ENCODE peak calls at places on chromosomes 2 and 18, in six cellular contexts. One of them, this sample, is unnamed.

GRCh38 chr2:21585863-21586262 is 462.1 kb downstream of the TDRD15 start:
- DNase-seq in endodermal cell: no peak
- DNase-seq in upper lobe of right lung: no peak
- DNase-seq in CD8-positive, alpha-beta memory T cell: no peak
- DNase-seq in uterus: no peak
- DNase-seq in stomach: no peak
- DNase-seq in this sample: no peak

GRCh38 chr2:19021100-19021476 is 337.3 kb downstream of the OSR1 start:
- DNase-seq in endodermal cell: no peak
- DNase-seq in upper lobe of right lung: no peak
- DNase-seq in CD8-positive, alpha-beta memory T cell: no peak
- DNase-seq in uterus: no peak
- DNase-seq in stomach: no peak
- DNase-seq in this sample: no peak

GRCh38 chr2:26606847-26607190 is 34.3 kb downstream of the CIB4 start:
- DNase-seq in endodermal cell: no peak
- DNase-seq in upper lobe of right lung: peak
- DNase-seq in CD8-positive, alpha-beta memory T cell: no peak
- DNase-seq in uterus: no peak
- DNase-seq in stomach: peak
- DNase-seq in this sample: no peak

GRCh38 chr2:170762760-170763159 is 7.4 kb upstream of the ERICH2 start:
- DNase-seq in endodermal cell: no peak
- DNase-seq in upper lobe of right lung: no peak
- DNase-seq in CD8-positive, alpha-beta memory T cell: no peak
- DNase-seq in uterus: no peak
- DNase-seq in stomach: no peak
- DNase-seq in this sample: no peak

GRCh38 chr2:240237609-240238151 is 97.2 kb upstream of the OTOS start:
- DNase-seq in endodermal cell: peak
- DNase-seq in upper lobe of right lung: no peak
- DNase-seq in CD8-positive, alpha-beta memory T cell: no peak
- DNase-seq in uterus: no peak
- DNase-seq in stomach: peak
- DNase-seq in this sample: no peak

GRCh38 chr2:15920696-15921095 is 19.7 kb upstream of the MYCN start:
- DNase-seq in endodermal cell: peak
- DNase-seq in upper lobe of right lung: no peak
- DNase-seq in CD8-positive, alpha-beta memory T cell: no peak
- DNase-seq in uterus: no peak
- DNase-seq in stomach: no peak
- DNase-seq in this sample: no peak

GRCh38 chr2:39381653-39382052 is 55.4 kb downstream of the MAP4K3 start:
- DNase-seq in endodermal cell: peak
- DNase-seq in upper lobe of right lung: no peak
- DNase-seq in CD8-positive, alpha-beta memory T cell: no peak
- DNase-seq in uterus: no peak
- DNase-seq in stomach: no peak
- DNase-seq in this sample: no peak

GRCh38 chr18:75125359-75126331 is 83.3 kb downstream of the PTGR3 start:
- DNase-seq in endodermal cell: peak
- DNase-seq in upper lobe of right lung: no peak
- DNase-seq in CD8-positive, alpha-beta memory T cell: no peak
- DNase-seq in uterus: no peak
- DNase-seq in stomach: no peak
- DNase-seq in this sample: no peak

GRCh38 chr18:57077786-57078552 is 68.9 kb upstream of the BOD1L2 start:
- DNase-seq in endodermal cell: peak
- DNase-seq in upper lobe of right lung: no peak
- DNase-seq in CD8-positive, alpha-beta memory T cell: no peak
- DNase-seq in uterus: no peak
- DNase-seq in stomach: no peak
- DNase-seq in this sample: no peak

GRCh38 chr2:33107690-33108482 is 161.1 kb downstream of the LTBP1 start:
- DNase-seq in endodermal cell: no peak
- DNase-seq in upper lobe of right lung: no peak
- DNase-seq in CD8-positive, alpha-beta memory T cell: no peak
- DNase-seq in uterus: no peak
- DNase-seq in stomach: no peak
- DNase-seq in this sample: no peak

GRCh38 chr2:119158563-119159347 is at the start of gene C1QL2:
- DNase-seq in endodermal cell: peak
- DNase-seq in upper lobe of right lung: no peak
- DNase-seq in CD8-positive, alpha-beta memory T cell: no peak
- DNase-seq in uterus: no peak
- DNase-seq in stomach: no peak
- DNase-seq in this sample: no peak

GRCh38 chr2:178506101-178506500 is 25.8 kb downstream of the PLEKHA3 start:
- DNase-seq in endodermal cell: no peak
- DNase-seq in upper lobe of right lung: no peak
- DNase-seq in CD8-positive, alpha-beta memory T cell: no peak
- DNase-seq in uterus: no peak
- DNase-seq in stomach: no peak
- DNase-seq in this sample: no peak

GRCh38 chr18:42413870-42414269 is 458.8 kb downstream of the PIK3C3 start:
- DNase-seq in endodermal cell: no peak
- DNase-seq in upper lobe of right lung: no peak
- DNase-seq in CD8-positive, alpha-beta memory T cell: no peak
- DNase-seq in uterus: no peak
- DNase-seq in stomach: no peak
- DNase-seq in this sample: no peak

GRCh38 chr18:58862851-58863538 is 1.7 kb upstream of the ZNF532 start:
- DNase-seq in endodermal cell: peak
- DNase-seq in upper lobe of right lung: peak
- DNase-seq in CD8-positive, alpha-beta memory T cell: no peak
- DNase-seq in uterus: peak
- DNase-seq in stomach: peak
- DNase-seq in this sample: no peak

GRCh38 chr2:43075054-43075593 is 151.3 kb downstream of the ZFP36L2 start:
- DNase-seq in endodermal cell: peak
- DNase-seq in upper lobe of right lung: no peak
- DNase-seq in CD8-positive, alpha-beta memory T cell: no peak
- DNase-seq in uterus: peak
- DNase-seq in stomach: peak
- DNase-seq in this sample: peak
- H3K27ac ChIP-seq in endodermal cell: no peak
- H3K27ac ChIP-seq in upper lobe of right lung: peak
- H3K27ac ChIP-seq in CD8-positive, alpha-beta memory T cell: no peak
- H3K27ac ChIP-seq in uterus: peak
- H3K27ac ChIP-seq in stomach: peak
- H3K27ac ChIP-seq in this sample: peak

GRCh38 chr2:217851191-217852020 is 151.4 kb downstream of the TNS1 start:
- DNase-seq in endodermal cell: no peak
- DNase-seq in upper lobe of right lung: no peak
- DNase-seq in CD8-positive, alpha-beta memory T cell: no peak
- DNase-seq in uterus: no peak
- DNase-seq in stomach: no peak
- DNase-seq in this sample: peak
- H3K27ac ChIP-seq in endodermal cell: no peak
- H3K27ac ChIP-seq in upper lobe of right lung: peak
- H3K27ac ChIP-seq in CD8-positive, alpha-beta memory T cell: no peak
- H3K27ac ChIP-seq in uterus: peak
- H3K27ac ChIP-seq in stomach: peak
- H3K27ac ChIP-seq in this sample: peak

GRCh38 chr18:35047697-35048292 is 6.6 kb downstream of the MAPRE2 start:
- DNase-seq in endodermal cell: no peak
- DNase-seq in upper lobe of right lung: no peak
- DNase-seq in CD8-positive, alpha-beta memory T cell: no peak
- DNase-seq in uterus: no peak
- DNase-seq in stomach: no peak
- DNase-seq in this sample: no peak

GRCh38 chr18:35042389-35043066 is 1.3 kb downstream of the MAPRE2 start:
- DNase-seq in endodermal cell: no peak
- DNase-seq in upper lobe of right lung: no peak
- DNase-seq in CD8-positive, alpha-beta memory T cell: no peak
- DNase-seq in uterus: no peak
- DNase-seq in stomach: no peak
- DNase-seq in this sample: no peak

GRCh38 chr18:35045121-35045520 is 3.9 kb downstream of the MAPRE2 start:
- DNase-seq in endodermal cell: no peak
- DNase-seq in upper lobe of right lung: no peak
- DNase-seq in CD8-positive, alpha-beta memory T cell: no peak
- DNase-seq in uterus: no peak
- DNase-seq in stomach: no peak
- DNase-seq in this sample: no peak

GRCh38 chr18:35043207-35043606 is 2.0 kb downstream of the MAPRE2 start:
- DNase-seq in endodermal cell: no peak
- DNase-seq in upper lobe of right lung: no peak
- DNase-seq in CD8-positive, alpha-beta memory T cell: no peak
- DNase-seq in uterus: no peak
- DNase-seq in stomach: no peak
- DNase-seq in this sample: no peak

DNA sequence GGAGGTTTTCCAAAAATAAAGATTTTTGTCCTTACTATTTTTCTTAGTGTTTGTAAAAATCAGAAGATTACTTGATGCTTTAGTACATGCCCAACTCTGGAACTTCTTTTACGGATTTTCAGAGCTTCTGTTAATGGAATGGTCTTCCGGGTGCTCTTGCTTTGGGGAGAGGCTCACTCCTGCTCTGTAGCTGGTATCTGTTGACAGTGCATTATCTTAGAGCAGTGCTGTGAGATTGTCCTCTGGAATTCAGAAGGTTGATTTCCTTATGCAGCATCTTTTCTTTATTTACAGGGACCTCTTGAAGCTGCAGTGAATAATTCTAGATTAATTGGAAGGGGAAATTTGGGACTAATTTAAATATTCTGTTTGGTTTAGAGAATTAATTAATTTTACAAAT is 4.6 kb downstream of the MAPRE2 start:
- DNase-seq in endodermal cell: no peak
- DNase-seq in upper lobe of right lung: no peak
- DNase-seq in CD8-positive, alpha-beta memory T cell: no peak
- DNase-seq in uterus: no peak
- DNase-seq in stomach: no peak
- DNase-seq in this sample: no peak
- H3K27ac ChIP-seq in endodermal cell: no peak
- H3K27ac ChIP-seq in upper lobe of right lung: no peak
- H3K27ac ChIP-seq in CD8-positive, alpha-beta memory T cell: no peak
- H3K27ac ChIP-seq in uterus: no peak
- H3K27ac ChIP-seq in stomach: peak
- H3K27ac ChIP-seq in this sample: peak

DNA sequence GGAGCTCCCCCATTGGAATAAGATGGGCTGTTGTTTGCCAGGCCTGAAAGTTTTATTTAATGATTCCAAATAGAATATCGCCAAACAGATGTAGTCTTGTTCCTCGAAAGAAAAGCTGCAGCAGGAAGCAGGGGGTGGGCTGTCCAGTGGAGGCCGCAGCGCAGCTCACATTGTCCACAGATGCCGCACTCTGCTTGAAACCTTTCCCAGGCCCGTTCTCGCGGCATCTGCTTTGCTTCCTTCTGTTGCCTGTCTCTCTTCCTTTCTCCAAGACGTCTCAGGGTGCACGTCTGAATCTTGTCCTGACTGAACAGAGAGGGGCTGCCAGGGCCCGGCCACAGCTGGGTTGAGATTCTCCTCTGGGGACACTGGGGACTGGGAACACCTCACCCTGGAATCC is 12.4 kb upstream of the IGFBP2 start:
- DNase-seq in endodermal cell: no peak
- DNase-seq in upper lobe of right lung: no peak
- DNase-seq in CD8-positive, alpha-beta memory T cell: no peak
- DNase-seq in uterus: peak
- DNase-seq in stomach: no peak
- DNase-seq in this sample: no peak
- H3K27ac ChIP-seq in endodermal cell: peak
- H3K27ac ChIP-seq in upper lobe of right lung: no peak
- H3K27ac ChIP-seq in CD8-positive, alpha-beta memory T cell: no peak
- H3K27ac ChIP-seq in uterus: peak
- H3K27ac ChIP-seq in stomach: peak
- H3K27ac ChIP-seq in this sample: no peak

GRCh38 chr2:230864605-230865323 is at the start of gene ITM2C:
- DNase-seq in endodermal cell: peak
- DNase-seq in upper lobe of right lung: peak
- DNase-seq in CD8-positive, alpha-beta memory T cell: peak
- DNase-seq in uterus: peak
- DNase-seq in stomach: peak
- DNase-seq in this sample: no peak
- H3K27ac ChIP-seq in endodermal cell: peak
- H3K27ac ChIP-seq in upper lobe of right lung: peak
- H3K27ac ChIP-seq in CD8-positive, alpha-beta memory T cell: peak
- H3K27ac ChIP-seq in uterus: peak
- H3K27ac ChIP-seq in stomach: peak
- H3K27ac ChIP-seq in this sample: peak

DNA sequence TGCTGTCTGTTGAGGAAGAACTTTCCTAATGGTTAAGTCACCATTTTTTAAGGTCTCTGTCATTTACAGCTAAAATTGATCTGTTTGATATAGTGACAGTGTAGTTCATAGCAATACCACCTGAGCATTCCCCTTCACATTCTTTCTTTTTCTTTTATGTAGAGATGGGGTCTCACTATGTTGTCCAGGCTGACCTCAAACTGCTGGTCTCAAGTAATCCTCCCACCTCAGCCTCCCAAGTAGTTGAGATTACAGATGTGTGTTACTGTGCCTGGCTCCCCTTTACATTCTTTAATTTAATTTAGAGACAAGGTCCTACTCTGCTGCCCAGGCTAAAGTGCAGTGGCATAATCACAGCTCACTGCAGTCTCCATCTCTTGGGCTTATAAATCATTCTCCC is 72.7 kb upstream of the ACVR1 start:
- DNase-seq in endodermal cell: no peak
- DNase-seq in upper lobe of right lung: no peak
- DNase-seq in CD8-positive, alpha-beta memory T cell: no peak
- DNase-seq in uterus: no peak
- DNase-seq in stomach: no peak
- DNase-seq in this sample: no peak
- H3K27ac ChIP-seq in endodermal cell: no peak
- H3K27ac ChIP-seq in upper lobe of right lung: no peak
- H3K27ac ChIP-seq in CD8-positive, alpha-beta memory T cell: no peak
- H3K27ac ChIP-seq in uterus: no peak
- H3K27ac ChIP-seq in stomach: no peak
- H3K27ac ChIP-seq in this sample: no peak

DNA sequence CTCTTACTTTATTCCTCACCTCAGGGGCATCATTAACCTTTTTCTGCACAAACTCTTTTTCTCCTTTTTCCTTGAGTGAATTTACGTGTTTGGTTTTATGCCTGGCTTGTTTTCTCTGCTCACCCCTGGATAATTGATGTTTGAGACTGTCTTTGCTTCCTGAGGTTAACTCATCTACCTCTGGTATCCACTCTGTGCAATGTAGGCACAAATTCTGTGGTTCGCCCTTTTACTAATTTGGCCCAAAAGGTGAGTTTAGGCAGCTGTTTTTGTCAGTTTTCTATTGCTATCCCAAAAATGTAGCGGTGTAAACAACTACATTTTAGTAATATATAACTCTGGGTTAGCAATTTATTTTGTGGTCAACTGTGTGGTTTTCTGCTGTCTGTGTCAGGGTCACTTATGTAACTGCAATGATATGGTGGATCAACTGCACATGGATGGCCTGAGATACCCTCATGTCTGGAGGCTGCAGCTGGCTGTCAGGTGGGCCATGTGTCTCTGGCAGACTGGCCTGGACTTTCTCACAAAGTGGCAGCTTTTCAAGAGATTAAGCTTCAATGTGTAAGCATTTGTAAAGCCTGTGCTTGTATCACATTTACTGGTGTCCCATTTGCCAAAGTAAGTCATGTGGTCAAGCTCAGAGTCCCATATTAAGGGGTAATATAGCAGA is 329.7 kb downstream of the FSIP2 start:
- DNase-seq in endodermal cell: no peak
- DNase-seq in upper lobe of right lung: no peak
- DNase-seq in CD8-positive, alpha-beta memory T cell: no peak
- DNase-seq in uterus: no peak
- DNase-seq in stomach: no peak
- DNase-seq in this sample: no peak
- H3K27ac ChIP-seq in endodermal cell: no peak
- H3K27ac ChIP-seq in upper lobe of right lung: no peak
- H3K27ac ChIP-seq in CD8-positive, alpha-beta memory T cell: no peak
- H3K27ac ChIP-seq in uterus: no peak
- H3K27ac ChIP-seq in stomach: no peak
- H3K27ac ChIP-seq in this sample: no peak

GRCh38 chr18:29248856-29249255 is 1071.9 kb upstream of the CDH2 start:
- DNase-seq in endodermal cell: no peak
- DNase-seq in upper lobe of right lung: no peak
- DNase-seq in CD8-positive, alpha-beta memory T cell: no peak
- DNase-seq in uterus: no peak
- DNase-seq in stomach: no peak
- DNase-seq in this sample: no peak
- H3K27ac ChIP-seq in endodermal cell: no peak
- H3K27ac ChIP-seq in upper lobe of right lung: no peak
- H3K27ac ChIP-seq in CD8-positive, alpha-beta memory T cell: no peak
- H3K27ac ChIP-seq in uterus: no peak
- H3K27ac ChIP-seq in stomach: no peak
- H3K27ac ChIP-seq in this sample: no peak

This sample was measured in right atrium auricular region.